ENCODE peak calls at places on chromosomes 13 and 19, in seven cellular contexts. V is mammary epithelial cell, S is Calu3, D is IMR-90, A is fibroblast of mammary gland, Q is NB4, B is glutamatergic neuron. O is an unnamed sample.

GRCh38 chr19:55066107-55066709 is 3.3 kb upstream of the RDH13 start:
- DNase-seq in Q (no peak), S (no peak), V (no peak), A (no peak), B (no peak), D (no peak), O (no peak)

GRCh38 chr19:39315933-39316332 is 4.7 kb downstream of the LRFN1 start:
- DNase-seq in Q (no peak), A (no peak), D (no peak), S (no peak), B (no peak), V (no peak), O (no peak)

GRCh38 chr13:95247857-95248256 is 53.4 kb downstream of the ABCC4 start:
- DNase-seq in S (no peak), A (no peak), D (no peak), V (no peak), Q (no peak), B (no peak), O (no peak)

GRCh38 chr13:88919970-88920628 is 1248.9 kb downstream of the SLITRK5 start:
- DNase-seq in B (no peak), V (no peak), D (no peak), A (no peak), Q (peak; percentile 80), S (no peak), O (no peak)

GRCh38 chr19:12985049-12985776 is 10.1 kb upstream of the NFIX start:
- DNase-seq in A (peak; percentile 55), S (peak; percentile 82), B (peak; percentile 68), D (peak; percentile 76), Q (peak; percentile 70), V (peak; percentile 37), O (no peak)

GRCh38 chr19:46821512-46822359 is 28.9 kb downstream of the AP2S1 start:
- DNase-seq in D (no peak), S (no peak), B (no peak), V (no peak), A (no peak), Q (peak; percentile 45), O (no peak)

GRCh38 chr13:76383671-76384461 is 502.3 kb downstream of the KCTD12 start:
- DNase-seq in S (no peak), A (peak; percentile 95), B (no peak), D (peak; percentile 94), Q (no peak), V (peak; percentile 77), O (no peak)

GRCh38 chr13:47337781-47338507 is 441.1 kb upstream of the HTR2A start:
- DNase-seq in A (peak; percentile 97), Q (no peak), S (no peak), V (no peak), B (peak; percentile 16), D (peak; percentile 90), O (no peak)

DNA sequence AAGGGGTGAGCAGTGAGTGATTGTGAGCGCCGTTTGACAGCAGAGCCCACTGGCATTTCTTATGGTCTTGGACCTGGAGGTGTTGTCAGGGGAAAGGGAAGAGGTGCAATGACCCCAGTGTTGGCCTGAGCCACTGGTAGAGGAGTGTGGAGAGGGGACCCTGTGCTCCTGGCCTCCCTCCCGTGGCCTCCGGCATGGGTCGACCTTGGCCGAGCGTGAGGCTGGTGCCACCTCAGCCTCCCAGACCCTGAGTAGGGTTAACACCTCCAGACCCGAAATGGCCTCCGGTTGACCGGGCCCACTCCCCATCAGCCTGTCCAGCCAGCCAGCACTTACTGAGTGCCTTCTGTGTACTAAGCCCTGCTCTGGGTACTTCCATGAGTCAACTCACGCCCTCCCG is 6.5 kb downstream of the TRAPPC5 start:
- DNase-seq in V (no peak), S (no peak), B (no peak), D (no peak), A (no peak), Q (no peak), O (peak; percentile 66)
- TF ChIP-seq CTCF in V (no peak), S (no peak), B (no peak), D (no peak), A (no peak), Q (no peak), O (no peak)

GRCh38 chr19:40366697-40367561 is 18.4 kb downstream of the PLD3 start:
- DNase-seq in B (peak; percentile 83), Q (peak; percentile 70), A (no peak), D (peak; percentile 24), V (no peak), S (no peak), O (peak; percentile 73)
- TF ChIP-seq CTCF in B (no peak), Q (no peak), A (no peak), D (no peak), V (no peak), S (no peak), O (no peak)

DNA sequence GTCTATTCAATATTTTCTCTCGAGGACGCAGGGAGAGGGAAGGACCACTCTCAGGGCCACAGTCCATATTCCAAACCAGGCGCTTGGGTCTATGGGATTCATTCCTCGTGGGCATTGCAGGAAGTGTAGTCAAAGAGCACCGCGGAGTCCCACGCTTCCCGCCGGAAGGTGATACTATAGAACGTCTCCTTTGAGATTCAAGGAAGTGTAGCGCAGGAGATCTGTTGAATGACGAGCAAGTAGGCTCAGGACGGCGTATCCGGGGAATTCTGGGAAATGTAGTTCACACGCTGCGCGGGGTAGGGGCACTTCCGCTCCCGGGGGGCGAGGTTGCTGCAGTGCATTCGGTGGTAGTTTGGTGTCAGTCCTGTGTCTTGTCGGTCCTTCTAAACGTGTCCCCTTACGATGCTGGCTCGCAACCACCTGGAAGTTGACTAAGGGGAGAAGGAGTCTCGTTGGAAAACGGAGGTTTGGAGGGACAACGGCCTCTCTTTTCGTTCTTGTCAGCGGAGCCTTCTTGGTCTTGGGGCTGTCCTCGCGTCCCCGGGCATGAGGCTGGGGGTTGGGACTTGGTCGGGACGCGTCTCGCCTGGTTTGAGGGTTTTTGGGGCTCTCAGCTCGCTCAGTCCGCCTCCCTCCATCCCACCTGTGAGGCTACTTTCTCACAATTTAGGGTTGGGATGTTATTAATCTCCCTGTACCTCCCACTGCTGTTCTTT is at the start of gene ZNF284:
- DNase-seq in S (peak; percentile 91), V (peak; percentile 87), A (peak; percentile 89), D (peak; percentile 93), B (peak; percentile 87), Q (peak; percentile 90), O (peak; percentile 93)
- TF ChIP-seq CTCF in S (no peak), V (no peak), A (no peak), D (no peak), B (no peak), Q (no peak), O (no peak)

DNA sequence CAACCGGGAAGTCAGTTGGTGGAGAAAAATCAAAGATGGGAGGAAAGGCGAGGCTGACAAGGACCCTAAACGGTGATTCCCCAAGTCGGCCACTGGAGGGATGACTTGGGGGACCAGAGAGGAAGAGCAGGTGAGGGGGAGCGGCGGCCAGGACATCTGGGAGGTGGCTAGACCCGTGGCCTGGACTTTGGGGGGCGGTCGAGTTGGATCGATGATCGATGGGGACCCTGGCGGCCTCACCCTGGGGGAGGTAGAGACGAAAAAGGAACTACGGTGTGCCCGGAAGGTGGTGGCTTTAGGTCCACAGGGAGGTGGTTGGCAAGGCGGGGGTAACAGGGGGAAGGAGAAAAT is 7.6 kb upstream of the CIRBP start:
- DNase-seq in V (no peak), D (no peak), Q (no peak), A (no peak), S (no peak), B (no peak), O (no peak)
- TF ChIP-seq CTCF in V (peak; percentile 25), D (peak; percentile 22), Q (no peak), A (no peak), S (no peak), B (peak; percentile 33), O (no peak)

DNA sequence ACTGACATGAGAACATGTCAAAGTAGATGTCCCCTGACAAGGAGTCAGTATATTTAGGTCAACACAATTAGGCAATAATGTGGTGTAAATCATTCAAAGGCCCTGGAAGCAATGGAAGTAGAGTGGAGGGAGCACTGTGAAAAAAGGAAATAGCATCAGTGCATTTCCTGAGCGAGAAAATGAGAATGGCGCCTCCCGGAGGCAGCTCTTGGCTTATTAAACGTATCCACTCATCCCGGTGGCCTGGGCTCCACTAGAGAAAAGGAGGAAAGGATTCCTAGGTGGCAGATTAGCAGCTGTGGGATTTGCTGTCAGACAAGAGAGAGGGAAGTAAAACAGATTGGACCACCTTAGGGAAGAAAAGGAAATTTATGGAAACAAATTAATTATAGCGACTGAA is 173.7 kb upstream of the TMTC4 start:
- DNase-seq in A (no peak), V (no peak), D (no peak), Q (no peak), B (no peak), S (no peak), O (no peak)
- TF ChIP-seq CTCF in A (no peak), V (no peak), D (no peak), Q (no peak), B (no peak), S (no peak), O (no peak)

GRCh38 chr13:69591437-69591836 is 516.2 kb upstream of the ATXN8OS start:
- DNase-seq in S (no peak), Q (no peak), D (no peak), V (no peak), A (no peak), B (no peak), O (no peak)

GRCh38 chr13:69580255-69580654 is 527.4 kb upstream of the ATXN8OS start:
- DNase-seq in B (no peak), V (peak; percentile 80), D (no peak), A (no peak), Q (no peak), S (no peak), O (no peak)

GRCh38 chr13:69589531-69589930 is 518.1 kb upstream of the ATXN8OS start:
- DNase-seq in V (no peak), A (no peak), Q (no peak), B (no peak), S (no peak), D (no peak), O (no peak)

DNA sequence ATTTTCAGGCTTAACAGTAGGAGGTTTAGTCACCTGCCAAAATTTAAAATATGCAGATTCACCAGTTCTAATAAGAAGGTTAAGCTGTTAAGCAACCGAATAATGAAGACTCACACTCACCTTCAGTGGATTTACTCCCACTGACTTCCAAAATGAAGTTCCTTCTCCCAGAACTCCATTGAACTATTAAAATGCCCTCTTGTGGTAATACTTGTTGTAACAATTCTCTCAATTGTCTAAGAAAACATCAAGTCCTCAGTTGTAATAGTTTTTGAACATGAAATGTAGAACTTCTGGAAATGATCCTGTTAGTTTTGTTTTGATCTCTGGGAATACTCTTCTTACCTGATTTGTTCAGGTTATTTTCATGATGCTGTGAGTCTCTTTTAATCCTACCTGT is 522.0 kb upstream of the ATXN8OS start:
- DNase-seq in Q (no peak), B (no peak), V (no peak), S (no peak), A (no peak), D (no peak), O (no peak)
- TF ChIP-seq CTCF in Q (no peak), B (no peak), V (peak; percentile 30), S (no peak), A (no peak), D (no peak), O (no peak)